ENCODE peak calls at places on chromosomes 12 and 14, in five cellular contexts. One of them, this sample, is unnamed.

GRCh38 chr14:22558221-22558913 is 30.7 kb downstream of the DAD1 start:
- DNase-seq in KG1: no peak
- DNase-seq in cardiac fibroblast: no peak
- DNase-seq in T-helper 17 cell: peak
- DNase-seq in NCI-H2081: no peak
- DNase-seq in this sample: no peak

GRCh38 chr12:130973109-130973508 is 19.4 kb downstream of the ADGRD1 start:
- DNase-seq in KG1: no peak
- DNase-seq in cardiac fibroblast: no peak
- DNase-seq in T-helper 17 cell: no peak
- DNase-seq in NCI-H2081: no peak
- DNase-seq in this sample: no peak

GRCh38 chr12:126095748-126096510 is 1030.7 kb downstream of the AACS start:
- DNase-seq in KG1: no peak
- DNase-seq in cardiac fibroblast: no peak
- DNase-seq in T-helper 17 cell: no peak
- DNase-seq in NCI-H2081: no peak
- DNase-seq in this sample: no peak

GRCh38 chr14:98956181-98956580 is 315.8 kb downstream of the BCL11B start:
- DNase-seq in KG1: no peak
- DNase-seq in cardiac fibroblast: no peak
- DNase-seq in T-helper 17 cell: no peak
- DNase-seq in NCI-H2081: no peak
- DNase-seq in this sample: no peak

GRCh38 chr12:47312794-47313426 is 233.2 kb upstream of the AMIGO2 start:
- DNase-seq in KG1: no peak
- DNase-seq in cardiac fibroblast: no peak
- DNase-seq in T-helper 17 cell: no peak
- DNase-seq in NCI-H2081: no peak
- DNase-seq in this sample: no peak

GRCh38 chr12:946212-946611 is 3.3 kb downstream of the RAD52 start:
- DNase-seq in KG1: no peak
- DNase-seq in cardiac fibroblast: peak
- DNase-seq in T-helper 17 cell: no peak
- DNase-seq in NCI-H2081: no peak
- DNase-seq in this sample: no peak

GRCh38 chr12:111777345-111778045 is 10.8 kb downstream of the ALDH2 start:
- DNase-seq in KG1: no peak
- DNase-seq in cardiac fibroblast: no peak
- DNase-seq in T-helper 17 cell: no peak
- DNase-seq in NCI-H2081: no peak
- DNase-seq in this sample: no peak

GRCh38 chr12:65632131-65632855 is 192.0 kb upstream of the HMGA2 start:
- DNase-seq in KG1: no peak
- DNase-seq in cardiac fibroblast: peak
- DNase-seq in T-helper 17 cell: no peak
- DNase-seq in NCI-H2081: no peak
- DNase-seq in this sample: no peak

GRCh38 chr12:57845478-57846284 is 848 bp downstream of the CTDSP2 start:
- DNase-seq in KG1: no peak
- DNase-seq in cardiac fibroblast: peak
- DNase-seq in T-helper 17 cell: peak
- DNase-seq in NCI-H2081: peak
- DNase-seq in this sample: peak

GRCh38 chr14:47012533-47012932 is 361.0 kb upstream of the RPL10L start:
- DNase-seq in KG1: no peak
- DNase-seq in cardiac fibroblast: no peak
- DNase-seq in T-helper 17 cell: no peak
- DNase-seq in NCI-H2081: no peak
- DNase-seq in this sample: no peak

GRCh38 chr14:104220225-104221070 is 82.1 kb downstream of the KIF26A start:
- DNase-seq in KG1: no peak
- DNase-seq in cardiac fibroblast: no peak
- DNase-seq in T-helper 17 cell: no peak
- DNase-seq in NCI-H2081: no peak
- DNase-seq in this sample: no peak

GRCh38 chr14:94548131-94548998 is 12.9 kb upstream of the SERPINA4 start:
- DNase-seq in KG1: no peak
- DNase-seq in cardiac fibroblast: no peak
- DNase-seq in T-helper 17 cell: no peak
- DNase-seq in NCI-H2081: no peak
- DNase-seq in this sample: no peak

GRCh38 chr14:96088131-96088880 is 49.1 kb downstream of the C14orf132 start:
- DNase-seq in KG1: no peak
- DNase-seq in cardiac fibroblast: no peak
- DNase-seq in T-helper 17 cell: no peak
- DNase-seq in NCI-H2081: no peak
- DNase-seq in this sample: no peak

GRCh38 chr12:67649165-67650126 is 901 bp downstream of the DYRK2 start:
- DNase-seq in KG1: no peak
- DNase-seq in cardiac fibroblast: no peak
- DNase-seq in T-helper 17 cell: peak
- DNase-seq in NCI-H2081: peak
- DNase-seq in this sample: no peak

GRCh38 chr12:50127546-50127945 is 15.5 kb downstream of the COX14 start:
- DNase-seq in KG1: no peak
- DNase-seq in cardiac fibroblast: no peak
- DNase-seq in T-helper 17 cell: no peak
- DNase-seq in NCI-H2081: no peak
- DNase-seq in this sample: no peak

GRCh38 chr12:49369723-49370145 is 2.5 kb downstream of the SPATS2 start:
- DNase-seq in KG1: no peak
- DNase-seq in cardiac fibroblast: peak
- DNase-seq in T-helper 17 cell: no peak
- DNase-seq in NCI-H2081: peak
- DNase-seq in this sample: peak

GRCh38 chr14:68949236-68949965 is 29.7 kb downstream of the ACTN1 start:
- DNase-seq in KG1: no peak
- DNase-seq in cardiac fibroblast: peak
- DNase-seq in T-helper 17 cell: no peak
- DNase-seq in NCI-H2081: no peak
- DNase-seq in this sample: no peak

GRCh38 chr12:106304001-106304421 is 1.5 kb downstream of the TCP11L2 start:
- DNase-seq in KG1: no peak
- DNase-seq in cardiac fibroblast: no peak
- DNase-seq in T-helper 17 cell: no peak
- DNase-seq in NCI-H2081: no peak
- DNase-seq in this sample: no peak

GRCh38 chr14:95431199-95432145 is 85.0 kb downstream of the SYNE3 start:
- DNase-seq in KG1: no peak
- DNase-seq in cardiac fibroblast: peak
- DNase-seq in T-helper 17 cell: no peak
- DNase-seq in NCI-H2081: peak
- DNase-seq in this sample: no peak

GRCh38 chr14:73253721-73254120 is 16.4 kb downstream of the PAPLN start:
- DNase-seq in KG1: no peak
- DNase-seq in cardiac fibroblast: no peak
- DNase-seq in T-helper 17 cell: no peak
- DNase-seq in NCI-H2081: no peak
- DNase-seq in this sample: no peak

GRCh38 chr14:103031566-103031911 is 25.8 kb downstream of the CDC42BPB start:
- DNase-seq in KG1: no peak
- DNase-seq in cardiac fibroblast: no peak
- DNase-seq in T-helper 17 cell: no peak
- DNase-seq in NCI-H2081: no peak
- DNase-seq in this sample: no peak

GRCh38 chr12:100987552-100988277 is 193.1 kb downstream of the ANO4 start:
- DNase-seq in KG1: peak
- DNase-seq in cardiac fibroblast: peak
- DNase-seq in T-helper 17 cell: no peak
- DNase-seq in NCI-H2081: peak
- DNase-seq in this sample: no peak

GRCh38 chr14:103329421-103330347 is 4.4 kb upstream of the EIF5 start:
- DNase-seq in KG1: no peak
- DNase-seq in cardiac fibroblast: peak
- DNase-seq in T-helper 17 cell: no peak
- DNase-seq in NCI-H2081: peak
- DNase-seq in this sample: no peak

GRCh38 chr14:101363880-101364391 is 197.4 kb upstream of the DIO3 start:
- DNase-seq in KG1: no peak
- DNase-seq in cardiac fibroblast: no peak
- DNase-seq in T-helper 17 cell: no peak
- DNase-seq in NCI-H2081: no peak
- DNase-seq in this sample: no peak

GRCh38 chr12:20548592-20548991 is 146.5 kb upstream of the SLCO1C1 start:
- DNase-seq in KG1: no peak
- DNase-seq in cardiac fibroblast: no peak
- DNase-seq in T-helper 17 cell: no peak
- DNase-seq in NCI-H2081: no peak
- DNase-seq in this sample: no peak

GRCh38 chr12:101697930-101698781 is 716 bp downstream of the CHPT1 start:
- DNase-seq in KG1: peak
- DNase-seq in cardiac fibroblast: peak
- DNase-seq in T-helper 17 cell: no peak
- DNase-seq in NCI-H2081: no peak
- DNase-seq in this sample: no peak